ENCODE peak calls at places on chromosome 21, in seven cellular contexts. S is NCI-H146; N is left ventricle myocardium inferior; T is H4; W is ELR; R is activated CD4-positive, alpha-beta T cell treated with anti-CD3 and anti-CD28 coated beads for 48 hours; X is NCI-H510A treated with DMSO at 0.1 percent for 48 hours. Q is an unnamed sample.

GRCh38 chr21:28207776-28208175 is 784.9 kb downstream of the LTN1 start:
- DNase-seq in T (peak), S (no peak), R (no peak), X (no peak), W (peak), N (no peak), Q (no peak)

GRCh38 chr21:27206368-27206982 is 239.6 kb upstream of the ADAMTS5 start:
- DNase-seq in S (no peak), X (no peak), N (no peak), R (no peak), T (no peak), W (peak), Q (no peak)

GRCh38 chr21:27371065-27371464 is 404.2 kb upstream of the ADAMTS5 start:
- DNase-seq in R (no peak), S (no peak), X (no peak), W (no peak), N (no peak), T (no peak), Q (no peak)

GRCh38 chr21:28671549-28672195 is 321.0 kb downstream of the LTN1 start:
- DNase-seq in W (peak), R (no peak), T (no peak), N (no peak), X (no peak), S (no peak), Q (no peak)

GRCh38 chr21:44932366-44933181 is 7.3 kb upstream of the SLX9 start:
- DNase-seq in S (no peak), R (peak), X (no peak), W (peak), T (no peak), N (peak), Q (no peak)

GRCh38 chr21:46160563-46161179 is 5.3 kb upstream of the FTCD start:
- DNase-seq in W (no peak), R (no peak), X (no peak), N (no peak), T (no peak), S (peak), Q (peak)

GRCh38 chr21:43313939-43314405 is 113.0 kb downstream of the SIK1 start:
- DNase-seq in R (no peak), S (no peak), N (no peak), T (no peak), X (no peak), W (no peak), Q (no peak)

GRCh38 chr21:46500224-46500861 is 41.7 kb downstream of the DIP2A start:
- DNase-seq in R (no peak), T (peak), S (no peak), N (no peak), X (peak), W (peak), Q (peak)

GRCh38 chr21:36692125-36692843 is 6.6 kb upstream of the SIM2 start:
- DNase-seq in W (no peak), X (no peak), S (no peak), R (no peak), N (no peak), T (no peak), Q (no peak)

GRCh38 chr21:31136891-31137290 is 98.6 kb upstream of the KRTAP19-8 start:
- DNase-seq in N (no peak), X (no peak), S (no peak), W (no peak), R (no peak), T (peak), Q (no peak)

GRCh38 chr21:44517175-44517899 is 22.7 kb downstream of the KRTAP10-1 start:
- DNase-seq in N (no peak), S (peak), T (peak), R (peak), X (no peak), W (peak), Q (peak)

GRCh38 chr21:42153746-42154145 is 65.2 kb upstream of the ABCG1 start:
- DNase-seq in X (no peak), T (no peak), N (no peak), S (no peak), W (no peak), R (no peak), Q (no peak)

GRCh38 chr21:26461500-26461899 is 111.6 kb downstream of the CYYR1 start:
- DNase-seq in X (no peak), R (no peak), W (peak), N (no peak), T (no peak), S (no peak), Q (no peak)

GRCh38 chr21:37157938-37158337 is 84.9 kb downstream of the TTC3 start:
- DNase-seq in N (no peak), X (no peak), R (no peak), S (no peak), T (no peak), W (no peak), Q (no peak)

GRCh38 chr21:45768741-45769049 is 125.2 kb downstream of the PCBP3 start:
- DNase-seq in X (no peak), R (peak), W (no peak), T (peak), S (no peak), N (no peak), Q (no peak)

GRCh38 chr21:28283652-28284490 is 708.8 kb downstream of the LTN1 start:
- DNase-seq in S (no peak), R (no peak), X (no peak), N (no peak), T (peak), W (peak), Q (no peak)

GRCh38 chr21:33360871-33361602 is 36.3 kb downstream of the IFNAR1 start:
- DNase-seq in W (peak), N (peak), S (peak), T (peak), X (peak), R (peak), Q (peak)

GRCh38 chr21:45975017-45975595 is 6.5 kb upstream of the COL6A1 start:
- DNase-seq in S (no peak), W (peak), X (no peak), N (peak), T (peak), R (no peak), Q (no peak)

GRCh38 chr21:37248298-37248697 is 18.8 kb downstream of the VPS26C start:
- DNase-seq in T (no peak), R (no peak), N (no peak), W (no peak), S (no peak), X (no peak), Q (no peak)

GRCh38 chr21:39079617-39080016 is 103.6 kb downstream of the PSMG1 start:
- DNase-seq in X (no peak), T (no peak), S (no peak), W (no peak), R (no peak), N (peak), Q (no peak)